ENCODE peak calls at places on chromosomes 3 and 15, in six cellular contexts. One of them, this sample, is unnamed.

GRCh38 chr3:123883656-123884257 is 375 bp downstream of the MYLK start:
- DNase-seq in SK-N-SH: no peak
- DNase-seq in MM.1S: no peak
- DNase-seq in fibroblast of mammary gland: no peak
- DNase-seq in BE2C: no peak
- DNase-seq in fibroblast of lung: peak; percentile 24
- DNase-seq in this sample: peak; percentile 13

GRCh38 chr3:10983219-10983916 is 9.2 kb upstream of the SLC6A1 start:
- DNase-seq in MM.1S: peak; percentile 30
- DNase-seq in fibroblast of mammary gland: peak; percentile 30
- DNase-seq in BE2C: no peak
- DNase-seq in SK-N-SH: peak; percentile 78
- DNase-seq in fibroblast of lung: peak; percentile 21
- DNase-seq in this sample: peak; percentile 50

GRCh38 chr3:138937690-138938055 is 9.3 kb downstream of the FOXL2 start:
- DNase-seq in fibroblast of mammary gland: no peak
- DNase-seq in BE2C: no peak
- DNase-seq in SK-N-SH: peak; percentile 39
- DNase-seq in fibroblast of lung: no peak
- DNase-seq in MM.1S: no peak
- DNase-seq in this sample: no peak

GRCh38 chr3:123347691-123348264 is 101.1 kb downstream of the ADCY5 start:
- DNase-seq in BE2C: no peak
- DNase-seq in SK-N-SH: no peak
- DNase-seq in MM.1S: no peak
- DNase-seq in fibroblast of mammary gland: no peak
- DNase-seq in fibroblast of lung: no peak
- DNase-seq in this sample: no peak

GRCh38 chr3:14787630-14788029 is 31.1 kb upstream of the FGD5 start:
- DNase-seq in BE2C: no peak
- DNase-seq in fibroblast of mammary gland: no peak
- DNase-seq in MM.1S: no peak
- DNase-seq in fibroblast of lung: no peak
- DNase-seq in SK-N-SH: no peak
- DNase-seq in this sample: no peak

GRCh38 chr15:99435138-99435695 is 130.6 kb upstream of the MEF2A start:
- DNase-seq in MM.1S: no peak
- DNase-seq in SK-N-SH: no peak
- DNase-seq in fibroblast of lung: no peak
- DNase-seq in fibroblast of mammary gland: no peak
- DNase-seq in BE2C: no peak
- DNase-seq in this sample: no peak

GRCh38 chr15:42171122-42171521 is 14.7 kb upstream of the PLA2G4F start:
- DNase-seq in fibroblast of mammary gland: no peak
- DNase-seq in fibroblast of lung: no peak
- DNase-seq in MM.1S: peak; percentile 19
- DNase-seq in SK-N-SH: no peak
- DNase-seq in BE2C: no peak
- DNase-seq in this sample: no peak

GRCh38 chr3:87052499-87053260 is 61.7 kb upstream of the VGLL3 start:
- DNase-seq in SK-N-SH: no peak
- DNase-seq in MM.1S: no peak
- DNase-seq in fibroblast of lung: no peak
- DNase-seq in fibroblast of mammary gland: no peak
- DNase-seq in BE2C: no peak
- DNase-seq in this sample: no peak

GRCh38 chr3:72907851-72908620 is 20.2 kb downstream of the GXYLT2 start:
- DNase-seq in BE2C: no peak
- DNase-seq in MM.1S: no peak
- DNase-seq in fibroblast of lung: peak; percentile 93
- DNase-seq in SK-N-SH: no peak
- DNase-seq in fibroblast of mammary gland: peak; percentile 85
- DNase-seq in this sample: peak; percentile 91

GRCh38 chr3:184360834-184361531 is 422 bp downstream of the CLCN2 start:
- DNase-seq in fibroblast of lung: no peak
- DNase-seq in SK-N-SH: no peak
- DNase-seq in fibroblast of mammary gland: no peak
- DNase-seq in MM.1S: no peak
- DNase-seq in BE2C: no peak
- DNase-seq in this sample: no peak

GRCh38 chr15:92377083-92377789 is 16.4 kb upstream of the ST8SIA2 start:
- DNase-seq in fibroblast of mammary gland: no peak
- DNase-seq in fibroblast of lung: no peak
- DNase-seq in BE2C: peak; percentile 37
- DNase-seq in SK-N-SH: no peak
- DNase-seq in MM.1S: no peak
- DNase-seq in this sample: no peak

GRCh38 chr3:173552526-173552925 is 155.0 kb downstream of the NLGN1 start:
- DNase-seq in fibroblast of mammary gland: no peak
- DNase-seq in BE2C: no peak
- DNase-seq in fibroblast of lung: peak; percentile 4
- DNase-seq in SK-N-SH: no peak
- DNase-seq in MM.1S: no peak
- DNase-seq in this sample: no peak

GRCh38 chr3:52415769-52416168 is 29.1 kb downstream of the SEMA3G start:
- DNase-seq in BE2C: no peak
- DNase-seq in MM.1S: no peak
- DNase-seq in fibroblast of lung: no peak
- DNase-seq in SK-N-SH: no peak
- DNase-seq in fibroblast of mammary gland: no peak
- DNase-seq in this sample: no peak

GRCh38 chr3:151775314-151776258 is 38.3 kb upstream of the AADAC start:
- DNase-seq in fibroblast of mammary gland: no peak
- DNase-seq in BE2C: no peak
- DNase-seq in fibroblast of lung: peak; percentile 2
- DNase-seq in SK-N-SH: no peak
- DNase-seq in MM.1S: no peak
- DNase-seq in this sample: no peak

GRCh38 chr3:184593201-184593922 is 31.8 kb downstream of the EPHB3 start:
- DNase-seq in SK-N-SH: peak; percentile 44
- DNase-seq in BE2C: peak; percentile 48
- DNase-seq in fibroblast of lung: no peak
- DNase-seq in fibroblast of mammary gland: peak; percentile 45
- DNase-seq in MM.1S: no peak
- DNase-seq in this sample: peak; percentile 13

GRCh38 chr3:126607214-126607908 is 47.6 kb downstream of the TXNRD3 start:
- DNase-seq in fibroblast of mammary gland: peak; percentile 72
- DNase-seq in fibroblast of lung: peak; percentile 51
- DNase-seq in MM.1S: no peak
- DNase-seq in SK-N-SH: no peak
- DNase-seq in BE2C: no peak
- DNase-seq in this sample: peak; percentile 60

GRCh38 chr3:182636646-182637045 is 156.7 kb upstream of the ATP11B start:
- DNase-seq in fibroblast of lung: no peak
- DNase-seq in MM.1S: no peak
- DNase-seq in fibroblast of mammary gland: peak; percentile 2
- DNase-seq in SK-N-SH: no peak
- DNase-seq in BE2C: no peak
- DNase-seq in this sample: peak; percentile 5

GRCh38 chr3:78846688-78847087 is 921.1 kb downstream of the ROBO1 start:
- DNase-seq in MM.1S: no peak
- DNase-seq in SK-N-SH: no peak
- DNase-seq in BE2C: no peak
- DNase-seq in fibroblast of mammary gland: peak; percentile 71
- DNase-seq in fibroblast of lung: peak; percentile 75
- DNase-seq in this sample: peak; percentile 65

GRCh38 chr3:21310176-21310575 is 440.8 kb downstream of the ZNF385D start:
- DNase-seq in BE2C: no peak
- DNase-seq in fibroblast of lung: no peak
- DNase-seq in fibroblast of mammary gland: peak; percentile 44
- DNase-seq in MM.1S: no peak
- DNase-seq in SK-N-SH: no peak
- DNase-seq in this sample: no peak

GRCh38 chr3:49952924-49953323 is 13.0 kb downstream of the RBM6 start:
- DNase-seq in fibroblast of lung: no peak
- DNase-seq in fibroblast of mammary gland: no peak
- DNase-seq in MM.1S: no peak
- DNase-seq in SK-N-SH: no peak
- DNase-seq in BE2C: no peak
- DNase-seq in this sample: no peak

GRCh38 chr3:32643354-32643753 is 41.6 kb upstream of the CNOT10 start:
- DNase-seq in fibroblast of mammary gland: no peak
- DNase-seq in fibroblast of lung: no peak
- DNase-seq in SK-N-SH: no peak
- DNase-seq in MM.1S: no peak
- DNase-seq in BE2C: no peak
- DNase-seq in this sample: no peak

GRCh38 chr3:40309925-40310635 is 573 bp downstream of the EIF1B start:
- DNase-seq in fibroblast of mammary gland: peak; percentile 45
- DNase-seq in fibroblast of lung: peak; percentile 45
- DNase-seq in SK-N-SH: peak; percentile 80
- DNase-seq in MM.1S: no peak
- DNase-seq in BE2C: peak; percentile 24
- DNase-seq in this sample: peak; percentile 66

GRCh38 chr3:16319723-16320122 is 54.7 kb downstream of the OXNAD1 start:
- DNase-seq in fibroblast of mammary gland: no peak
- DNase-seq in BE2C: no peak
- DNase-seq in fibroblast of lung: no peak
- DNase-seq in MM.1S: no peak
- DNase-seq in SK-N-SH: no peak
- DNase-seq in this sample: no peak

GRCh38 chr3:16319307-16319706 is 54.3 kb downstream of the OXNAD1 start:
- DNase-seq in fibroblast of lung: no peak
- DNase-seq in BE2C: no peak
- DNase-seq in SK-N-SH: peak; percentile 34
- DNase-seq in fibroblast of mammary gland: peak; percentile 14
- DNase-seq in MM.1S: peak; percentile 12
- DNase-seq in this sample: no peak

GRCh38 chr3:16325850-16326249 is 60.8 kb downstream of the OXNAD1 start:
- DNase-seq in BE2C: no peak
- DNase-seq in fibroblast of mammary gland: no peak
- DNase-seq in MM.1S: no peak
- DNase-seq in fibroblast of lung: no peak
- DNase-seq in SK-N-SH: no peak
- DNase-seq in this sample: no peak

GRCh38 chr3:16323737-16324136 is 58.7 kb downstream of the OXNAD1 start:
- DNase-seq in fibroblast of mammary gland: no peak
- DNase-seq in BE2C: no peak
- DNase-seq in fibroblast of lung: no peak
- DNase-seq in MM.1S: no peak
- DNase-seq in SK-N-SH: no peak
- DNase-seq in this sample: no peak

GRCh38 chr3:16322189-16322588 is 57.2 kb downstream of the OXNAD1 start:
- DNase-seq in BE2C: no peak
- DNase-seq in SK-N-SH: no peak
- DNase-seq in MM.1S: no peak
- DNase-seq in fibroblast of lung: no peak
- DNase-seq in fibroblast of mammary gland: no peak
- DNase-seq in this sample: no peak
- TF ChIP-seq CTCF in BE2C: no peak
- TF ChIP-seq CTCF in SK-N-SH: no peak
- TF ChIP-seq CTCF in MM.1S: no peak
- TF ChIP-seq CTCF in fibroblast of lung: no peak
- TF ChIP-seq CTCF in fibroblast of mammary gland: no peak
- TF ChIP-seq CTCF in this sample: no peak

GRCh38 chr3:188157407-188157806 is 3.5 kb downstream of the LPP start:
- DNase-seq in fibroblast of mammary gland: no peak
- DNase-seq in fibroblast of lung: no peak
- DNase-seq in MM.1S: no peak
- DNase-seq in BE2C: no peak
- DNase-seq in SK-N-SH: no peak
- DNase-seq in this sample: no peak
- H3K4me3 ChIP-seq in fibroblast of mammary gland: no peak overlapping the region
- H3K4me3 ChIP-seq in fibroblast of lung: no peak overlapping the region
- H3K4me3 ChIP-seq in MM.1S: no peak overlapping the region
- H3K4me3 ChIP-seq in BE2C: no peak overlapping the region
- H3K4me3 ChIP-seq in SK-N-SH: no peak overlapping the region
- H3K4me3 ChIP-seq in this sample: no peak overlapping the region

DNA sequence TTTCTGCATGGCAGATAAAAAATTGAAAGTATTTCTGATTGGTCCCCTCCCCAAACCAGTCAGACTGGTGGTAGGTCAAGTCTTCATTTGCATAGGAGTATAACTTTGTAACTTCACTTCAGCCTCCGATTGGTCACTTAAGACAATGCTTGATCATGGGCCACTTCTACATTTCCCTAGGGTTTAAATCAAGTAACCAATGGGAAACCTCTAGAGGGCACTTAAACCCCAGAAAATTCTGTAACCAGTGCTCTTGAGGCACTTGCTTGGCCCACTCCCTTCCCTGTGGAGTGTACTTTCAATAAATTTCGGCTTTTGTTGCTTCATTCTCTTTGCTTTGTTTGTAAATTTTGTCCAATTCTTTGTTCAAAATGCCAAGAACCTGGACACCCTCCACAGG is 225.5 kb downstream of the ARPP21 start:
- DNase-seq in fibroblast of mammary gland: no peak
- DNase-seq in MM.1S: no peak
- DNase-seq in fibroblast of lung: no peak
- DNase-seq in SK-N-SH: no peak
- DNase-seq in BE2C: no peak
- DNase-seq in this sample: no peak
- TF ChIP-seq CTCF in fibroblast of mammary gland: no peak
- TF ChIP-seq CTCF in MM.1S: no peak
- TF ChIP-seq CTCF in fibroblast of lung: no peak
- TF ChIP-seq CTCF in SK-N-SH: no peak
- TF ChIP-seq CTCF in BE2C: no peak
- TF ChIP-seq CTCF in this sample: no peak

GRCh38 chr15:84656972-84657371 is 1.0 kb downstream of the NMB start:
- DNase-seq in MM.1S: no peak
- DNase-seq in fibroblast of lung: no peak
- DNase-seq in SK-N-SH: no peak
- DNase-seq in BE2C: no peak
- DNase-seq in fibroblast of mammary gland: no peak
- DNase-seq in this sample: no peak

GRCh38 chr15:84659904-84660781 is 2.1 kb upstream of the NMB start:
- DNase-seq in MM.1S: peak; percentile 73
- DNase-seq in fibroblast of lung: no peak
- DNase-seq in SK-N-SH: no peak
- DNase-seq in fibroblast of mammary gland: no peak
- DNase-seq in BE2C: no peak
- DNase-seq in this sample: no peak

GRCh38 chr15:84657748-84658079 is 285 bp downstream of the NMB start:
- DNase-seq in SK-N-SH: no peak
- DNase-seq in fibroblast of lung: no peak
- DNase-seq in fibroblast of mammary gland: no peak
- DNase-seq in BE2C: no peak
- DNase-seq in MM.1S: no peak
- DNase-seq in this sample: no peak

GRCh38 chr15:84658080-84658787 is at the start of gene NMB:
- DNase-seq in fibroblast of mammary gland: peak; percentile 56
- DNase-seq in BE2C: peak; percentile 96
- DNase-seq in MM.1S: peak; percentile 93
- DNase-seq in fibroblast of lung: peak; percentile 68
- DNase-seq in SK-N-SH: peak; percentile 98
- DNase-seq in this sample: peak; percentile 56

DNA sequence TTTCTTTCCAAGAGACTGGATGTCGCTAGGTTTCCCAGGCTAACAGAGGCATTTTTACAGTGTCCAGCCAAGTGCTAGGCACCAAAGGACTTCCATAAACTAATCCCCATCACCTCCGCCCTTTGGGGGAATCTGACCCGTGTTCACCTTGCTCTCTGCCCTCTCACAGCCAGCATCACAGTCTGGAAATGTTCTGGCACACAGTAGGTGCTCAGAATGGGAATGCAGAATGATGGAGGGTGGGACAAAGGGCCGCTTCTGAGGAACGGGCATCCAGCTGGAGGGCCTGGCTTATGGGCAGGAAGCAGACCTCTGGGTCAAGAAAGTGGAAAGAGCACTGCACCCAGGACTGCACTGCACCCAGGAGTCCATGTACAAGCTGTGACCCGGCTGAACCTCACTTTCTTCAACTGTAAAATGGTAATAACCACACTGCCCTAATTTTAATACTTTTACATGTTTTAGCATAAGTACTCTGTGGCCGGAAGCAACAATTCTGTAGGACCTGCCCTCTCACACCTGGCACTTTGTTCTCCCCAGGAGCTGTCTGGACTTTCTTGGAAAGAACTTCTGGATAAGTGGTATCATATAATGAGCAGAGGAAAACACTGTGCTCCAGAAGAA is 901 bp upstream of the NMB start:
- DNase-seq in fibroblast of mammary gland: no peak
- DNase-seq in fibroblast of lung: no peak
- DNase-seq in MM.1S: no peak
- DNase-seq in BE2C: no peak
- DNase-seq in SK-N-SH: peak; percentile 26
- DNase-seq in this sample: no peak
- H3K4me3 ChIP-seq in fibroblast of mammary gland: peak overlapping the region; percentile 45
- H3K4me3 ChIP-seq in fibroblast of lung: no peak overlapping the region
- H3K4me3 ChIP-seq in MM.1S: peak overlapping the region; percentile 61
- H3K4me3 ChIP-seq in BE2C: peak overlapping the region; percentile 65
- H3K4me3 ChIP-seq in SK-N-SH: peak overlapping the region; percentile 52
- H3K4me3 ChIP-seq in this sample: peak overlapping the region; percentile 54